ENCODE peak calls at places on chromosomes 3 and 15, in ten cellular contexts. One of them, this sample, is unnamed.

GRCh38 chr3:107868449-107868848 is 222.4 kb downstream of the CD47 start:
- DNase-seq in activated T-cell treated with anti-CD3 and anti-CD28 coated beads, Interleukin-2, amount 50 U/mL, for 1 hour: no peak
- DNase-seq in NCI-H2029: no peak
- DNase-seq in keratinocyte: no peak
- DNase-seq in right lobe of liver: no peak
- DNase-seq in fibroblast of villous mesenchyme: no peak
- DNase-seq in amniotic stem cell: no peak
- DNase-seq in HFFc6: no peak
- DNase-seq in psoas muscle: no peak
- DNase-seq in iris pigment epithelial cell: no peak
- DNase-seq in this sample: no peak

GRCh38 chr3:117248149-117248548 is 538.6 kb downstream of the TUSC7 start:
- DNase-seq in activated T-cell treated with anti-CD3 and anti-CD28 coated beads, Interleukin-2, amount 50 U/mL, for 1 hour: no peak
- DNase-seq in NCI-H2029: no peak
- DNase-seq in keratinocyte: no peak
- DNase-seq in right lobe of liver: no peak
- DNase-seq in fibroblast of villous mesenchyme: no peak
- DNase-seq in amniotic stem cell: no peak
- DNase-seq in HFFc6: no peak
- DNase-seq in psoas muscle: no peak
- DNase-seq in iris pigment epithelial cell: no peak
- DNase-seq in this sample: no peak

GRCh38 chr3:13019243-13019701 is 54.0 kb downstream of the IQSEC1 start:
- DNase-seq in activated T-cell treated with anti-CD3 and anti-CD28 coated beads, Interleukin-2, amount 50 U/mL, for 1 hour: no peak
- DNase-seq in NCI-H2029: peak; percentile 70
- DNase-seq in keratinocyte: no peak
- DNase-seq in right lobe of liver: no peak
- DNase-seq in fibroblast of villous mesenchyme: peak; percentile 70
- DNase-seq in amniotic stem cell: peak; percentile 18
- DNase-seq in HFFc6: peak; percentile 69
- DNase-seq in psoas muscle: peak; percentile 86
- DNase-seq in iris pigment epithelial cell: peak; percentile 73
- DNase-seq in this sample: no peak

GRCh38 chr15:80789836-80790235 is 10.7 kb downstream of the CEMIP start:
- DNase-seq in activated T-cell treated with anti-CD3 and anti-CD28 coated beads, Interleukin-2, amount 50 U/mL, for 1 hour: no peak
- DNase-seq in NCI-H2029: no peak
- DNase-seq in keratinocyte: no peak
- DNase-seq in right lobe of liver: no peak
- DNase-seq in fibroblast of villous mesenchyme: no peak
- DNase-seq in amniotic stem cell: no peak
- DNase-seq in HFFc6: no peak
- DNase-seq in psoas muscle: no peak
- DNase-seq in iris pigment epithelial cell: no peak
- DNase-seq in this sample: no peak

GRCh38 chr3:39176025-39176714 is 16.2 kb downstream of the XIRP1 start:
- DNase-seq in activated T-cell treated with anti-CD3 and anti-CD28 coated beads, Interleukin-2, amount 50 U/mL, for 1 hour: no peak
- DNase-seq in NCI-H2029: no peak
- DNase-seq in keratinocyte: no peak
- DNase-seq in right lobe of liver: no peak
- DNase-seq in fibroblast of villous mesenchyme: no peak
- DNase-seq in amniotic stem cell: no peak
- DNase-seq in HFFc6: no peak
- DNase-seq in psoas muscle: no peak
- DNase-seq in iris pigment epithelial cell: no peak
- DNase-seq in this sample: no peak

GRCh38 chr3:67362686-67363085 is 291.7 kb downstream of the SUCLG2 start:
- DNase-seq in activated T-cell treated with anti-CD3 and anti-CD28 coated beads, Interleukin-2, amount 50 U/mL, for 1 hour: no peak
- DNase-seq in NCI-H2029: peak; percentile 52
- DNase-seq in keratinocyte: peak; percentile 30
- DNase-seq in right lobe of liver: no peak
- DNase-seq in fibroblast of villous mesenchyme: peak; percentile 75
- DNase-seq in amniotic stem cell: no peak
- DNase-seq in HFFc6: no peak
- DNase-seq in psoas muscle: no peak
- DNase-seq in iris pigment epithelial cell: peak; percentile 63
- DNase-seq in this sample: peak; percentile 29

GRCh38 chr3:15646924-15647511 is 45.5 kb downstream of the BTD start:
- DNase-seq in activated T-cell treated with anti-CD3 and anti-CD28 coated beads, Interleukin-2, amount 50 U/mL, for 1 hour: no peak
- DNase-seq in NCI-H2029: no peak
- DNase-seq in keratinocyte: peak; percentile 94
- DNase-seq in right lobe of liver: no peak
- DNase-seq in fibroblast of villous mesenchyme: peak; percentile 100
- DNase-seq in amniotic stem cell: peak; percentile 88
- DNase-seq in HFFc6: peak; percentile 97
- DNase-seq in psoas muscle: peak; percentile 81
- DNase-seq in iris pigment epithelial cell: peak; percentile 96
- DNase-seq in this sample: peak; percentile 97

GRCh38 chr3:126541628-126542339 is 16.9 kb downstream of the C3orf22 start:
- DNase-seq in activated T-cell treated with anti-CD3 and anti-CD28 coated beads, Interleukin-2, amount 50 U/mL, for 1 hour: peak; percentile 7
- DNase-seq in NCI-H2029: no peak
- DNase-seq in keratinocyte: no peak
- DNase-seq in right lobe of liver: no peak
- DNase-seq in fibroblast of villous mesenchyme: no peak
- DNase-seq in amniotic stem cell: no peak
- DNase-seq in HFFc6: no peak
- DNase-seq in psoas muscle: peak; percentile 55
- DNase-seq in iris pigment epithelial cell: no peak
- DNase-seq in this sample: no peak

GRCh38 chr3:175445741-175446140 is 586.6 kb downstream of the NAALADL2 start:
- DNase-seq in activated T-cell treated with anti-CD3 and anti-CD28 coated beads, Interleukin-2, amount 50 U/mL, for 1 hour: no peak
- DNase-seq in NCI-H2029: no peak
- DNase-seq in keratinocyte: no peak
- DNase-seq in right lobe of liver: no peak
- DNase-seq in fibroblast of villous mesenchyme: no peak
- DNase-seq in amniotic stem cell: no peak
- DNase-seq in HFFc6: no peak
- DNase-seq in psoas muscle: no peak
- DNase-seq in iris pigment epithelial cell: no peak
- DNase-seq in this sample: no peak

GRCh38 chr3:110069641-110070538 is 732.5 kb upstream of the DPPA4 start:
- DNase-seq in activated T-cell treated with anti-CD3 and anti-CD28 coated beads, Interleukin-2, amount 50 U/mL, for 1 hour: no peak
- DNase-seq in NCI-H2029: no peak
- DNase-seq in keratinocyte: no peak
- DNase-seq in right lobe of liver: no peak
- DNase-seq in fibroblast of villous mesenchyme: peak; percentile 33
- DNase-seq in amniotic stem cell: no peak
- DNase-seq in HFFc6: peak; percentile 31
- DNase-seq in psoas muscle: no peak
- DNase-seq in iris pigment epithelial cell: peak; percentile 88
- DNase-seq in this sample: peak; percentile 50

GRCh38 chr3:49804141-49805041 is 1.3 kb downstream of the INKA1 start:
- DNase-seq in activated T-cell treated with anti-CD3 and anti-CD28 coated beads, Interleukin-2, amount 50 U/mL, for 1 hour: no peak
- DNase-seq in NCI-H2029: no peak
- DNase-seq in keratinocyte: no peak
- DNase-seq in right lobe of liver: no peak
- DNase-seq in fibroblast of villous mesenchyme: no peak
- DNase-seq in amniotic stem cell: no peak
- DNase-seq in HFFc6: no peak
- DNase-seq in psoas muscle: peak; percentile 60
- DNase-seq in iris pigment epithelial cell: no peak
- DNase-seq in this sample: no peak

GRCh38 chr15:27485265-27485664 is 514.3 kb downstream of the GABRG3 start:
- DNase-seq in activated T-cell treated with anti-CD3 and anti-CD28 coated beads, Interleukin-2, amount 50 U/mL, for 1 hour: no peak
- DNase-seq in NCI-H2029: no peak
- DNase-seq in keratinocyte: no peak
- DNase-seq in right lobe of liver: no peak
- DNase-seq in fibroblast of villous mesenchyme: no peak
- DNase-seq in amniotic stem cell: no peak
- DNase-seq in HFFc6: no peak
- DNase-seq in psoas muscle: no peak
- DNase-seq in iris pigment epithelial cell: no peak
- DNase-seq in this sample: no peak

GRCh38 chr3:194487289-194488006 is 646 bp upstream of the ATP13A3 start:
- DNase-seq in activated T-cell treated with anti-CD3 and anti-CD28 coated beads, Interleukin-2, amount 50 U/mL, for 1 hour: peak; percentile 49
- DNase-seq in NCI-H2029: peak; percentile 62
- DNase-seq in keratinocyte: no peak
- DNase-seq in right lobe of liver: peak; percentile 72
- DNase-seq in fibroblast of villous mesenchyme: peak; percentile 54
- DNase-seq in amniotic stem cell: no peak
- DNase-seq in HFFc6: no peak
- DNase-seq in psoas muscle: peak; percentile 67
- DNase-seq in iris pigment epithelial cell: peak; percentile 40
- DNase-seq in this sample: no peak

GRCh38 chr15:57533062-57533735 is 58.5 kb upstream of the MYZAP start:
- DNase-seq in activated T-cell treated with anti-CD3 and anti-CD28 coated beads, Interleukin-2, amount 50 U/mL, for 1 hour: no peak
- DNase-seq in NCI-H2029: no peak
- DNase-seq in keratinocyte: no peak
- DNase-seq in right lobe of liver: no peak
- DNase-seq in fibroblast of villous mesenchyme: no peak
- DNase-seq in amniotic stem cell: no peak
- DNase-seq in HFFc6: no peak
- DNase-seq in psoas muscle: no peak
- DNase-seq in iris pigment epithelial cell: no peak
- DNase-seq in this sample: no peak

GRCh38 chr3:36944641-36945270 is at the start of gene TRANK1:
- DNase-seq in activated T-cell treated with anti-CD3 and anti-CD28 coated beads, Interleukin-2, amount 50 U/mL, for 1 hour: peak; percentile 80
- DNase-seq in NCI-H2029: peak; percentile 45
- DNase-seq in keratinocyte: no peak
- DNase-seq in right lobe of liver: peak; percentile 74
- DNase-seq in fibroblast of villous mesenchyme: peak; percentile 50
- DNase-seq in amniotic stem cell: no peak
- DNase-seq in HFFc6: no peak
- DNase-seq in psoas muscle: peak; percentile 78
- DNase-seq in iris pigment epithelial cell: peak; percentile 48
- DNase-seq in this sample: no peak

GRCh38 chr3:55519016-55519415 is 31.9 kb upstream of the WNT5A start:
- DNase-seq in activated T-cell treated with anti-CD3 and anti-CD28 coated beads, Interleukin-2, amount 50 U/mL, for 1 hour: no peak
- DNase-seq in NCI-H2029: no peak
- DNase-seq in keratinocyte: no peak
- DNase-seq in right lobe of liver: no peak
- DNase-seq in fibroblast of villous mesenchyme: peak; percentile 11
- DNase-seq in amniotic stem cell: no peak
- DNase-seq in HFFc6: peak; percentile 37
- DNase-seq in psoas muscle: no peak
- DNase-seq in iris pigment epithelial cell: peak; percentile 71
- DNase-seq in this sample: no peak

GRCh38 chr15:45704329-45705249 is 69.8 kb downstream of the SQOR start:
- DNase-seq in activated T-cell treated with anti-CD3 and anti-CD28 coated beads, Interleukin-2, amount 50 U/mL, for 1 hour: peak; percentile 28
- DNase-seq in NCI-H2029: no peak
- DNase-seq in keratinocyte: no peak
- DNase-seq in right lobe of liver: peak; percentile 50
- DNase-seq in fibroblast of villous mesenchyme: peak; percentile 14
- DNase-seq in amniotic stem cell: no peak
- DNase-seq in HFFc6: peak; percentile 46
- DNase-seq in psoas muscle: no peak
- DNase-seq in iris pigment epithelial cell: peak; percentile 34
- DNase-seq in this sample: no peak

GRCh38 chr3:25424238-25425013 is 3.6 kb upstream of the RARB start:
- DNase-seq in activated T-cell treated with anti-CD3 and anti-CD28 coated beads, Interleukin-2, amount 50 U/mL, for 1 hour: no peak
- DNase-seq in NCI-H2029: no peak
- DNase-seq in keratinocyte: peak; percentile 1
- DNase-seq in right lobe of liver: no peak
- DNase-seq in fibroblast of villous mesenchyme: peak; percentile 85
- DNase-seq in amniotic stem cell: no peak
- DNase-seq in HFFc6: no peak
- DNase-seq in psoas muscle: no peak
- DNase-seq in iris pigment epithelial cell: peak; percentile 62
- DNase-seq in this sample: no peak

GRCh38 chr3:45772341-45773035 is 23.8 kb downstream of the SLC6A20 start:
- DNase-seq in activated T-cell treated with anti-CD3 and anti-CD28 coated beads, Interleukin-2, amount 50 U/mL, for 1 hour: no peak
- DNase-seq in NCI-H2029: no peak
- DNase-seq in keratinocyte: no peak
- DNase-seq in right lobe of liver: peak; percentile 33
- DNase-seq in fibroblast of villous mesenchyme: no peak
- DNase-seq in amniotic stem cell: no peak
- DNase-seq in HFFc6: no peak
- DNase-seq in psoas muscle: no peak
- DNase-seq in iris pigment epithelial cell: no peak
- DNase-seq in this sample: no peak

This sample was measured in RCC 7860.